ENCODE peak calls at places on chromosomes 2 and 18, in nine cellular contexts. I is upper lobe of right lung; Z is amygdala; V is ovary; D is activated naive CD8-positive, alpha-beta T cell treated with anti-CD3 and anti-CD28 coated beads, Interleukin-2, amount 50 U/mL, for 24 hours; W is neural progenitor cell; B is WTC11; U is neuronal stem cell; T is aorta. L is an unnamed sample.

GRCh38 chr2:199740111-199740428 is 110.9 kb downstream of the FTCDNL1 start:
- DNase-seq in B (no peak), U (no peak), I (no peak), V (no peak), Z (no peak), T (no peak), D (no peak), W (no peak), L (no peak)

GRCh38 chr2:207836526-207837133 is 66.9 kb upstream of the FZD5 start:
- DNase-seq in V (no peak), U (peak; percentile 40), B (no peak), W (peak; percentile 49), T (no peak), D (no peak), Z (no peak), I (no peak), L (no peak)

GRCh38 chr2:46202453-46202852 is 94.8 kb upstream of the EPAS1 start:
- DNase-seq in W (no peak), V (no peak), D (no peak), I (no peak), U (no peak), B (no peak), Z (no peak), T (no peak), L (no peak)

GRCh38 chr2:120940319-120940696 is 204.6 kb downstream of the GLI2 start:
- DNase-seq in I (no peak), D (no peak), W (no peak), U (no peak), B (no peak), V (no peak), Z (no peak), T (no peak), L (no peak)

GRCh38 chr18:55114856-55115255 is 155.6 kb upstream of the CCDC68 start:
- DNase-seq in B (no peak), U (no peak), T (no peak), D (no peak), Z (no peak), V (no peak), W (no peak), I (no peak), L (no peak)

GRCh38 chr18:49565656-49566055 is 3.8 kb downstream of the LIPG start:
- DNase-seq in D (no peak), I (no peak), U (no peak), Z (peak; percentile 75), B (no peak), V (no peak), T (no peak), W (peak; percentile 63), L (no peak)

GRCh38 chr2:101305044-101305443 is 3.5 kb downstream of the RNF149 start:
- DNase-seq in W (no peak), D (no peak), Z (no peak), U (no peak), I (no peak), B (no peak), T (no peak), V (no peak), L (no peak)

GRCh38 chr2:217672472-217672871 is 330.3 kb downstream of the TNS1 start:
- DNase-seq in I (no peak), V (peak; percentile 25), W (no peak), B (no peak), U (no peak), D (no peak), T (no peak), Z (no peak), L (no peak)

GRCh38 chr2:145593991-145594702 is 1074.2 kb upstream of the ZEB2 start:
- DNase-seq in B (no peak), I (no peak), T (no peak), Z (no peak), V (no peak), U (no peak), D (no peak), W (peak; percentile 29), L (no peak)

GRCh38 chr2:96470636-96471035 is 34.5 kb downstream of the NEURL3 start:
- DNase-seq in V (no peak), I (peak; percentile 77), B (peak; percentile 91), W (peak; percentile 78), Z (peak; percentile 33), T (peak; percentile 89), U (peak; percentile 17), D (peak; percentile 75), L (no peak)

GRCh38 chr2:223721746-223722145 is 115.6 kb downstream of the AP1S3 start:
- DNase-seq in I (no peak), T (no peak), U (no peak), V (no peak), D (no peak), B (no peak), W (no peak), Z (no peak), L (no peak)

GRCh38 chr2:90069290-90069894 is 1377.9 kb downstream of the RPIA start:
- DNase-seq in U (peak; percentile 43), V (no peak), T (peak; percentile 76), I (peak; percentile 72), W (no peak), B (peak; percentile 56), Z (no peak), D (peak; percentile 11), L (peak; percentile 54)

GRCh38 chr2:194087569-194087968 is 1569.5 kb upstream of the SLC39A10 start:
- DNase-seq in D (no peak), U (no peak), V (no peak), B (no peak), Z (no peak), W (no peak), T (no peak), I (no peak), L (no peak)

GRCh38 chr2:85255813-85256581 is 71.8 kb downstream of the TGOLN2 start:
- DNase-seq in Z (no peak), W (peak; percentile 98), I (no peak), U (peak; percentile 94), B (peak; percentile 85), D (no peak), V (peak; percentile 51), T (no peak), L (no peak)

GRCh38 chr2:118049140-118050128 is 35.6 kb upstream of the CCDC93 start:
- DNase-seq in D (no peak), Z (no peak), W (no peak), I (no peak), U (no peak), T (no peak), V (no peak), B (no peak), L (no peak)

GRCh38 chr2:237509151-237509550 is 22.1 kb downstream of the MLPH start:
- DNase-seq in D (no peak), V (no peak), B (no peak), I (no peak), T (no peak), U (no peak), W (no peak), Z (no peak), L (no peak)

GRCh38 chr18:52546686-52547346 is 206.8 kb downstream of the DCC start:
- DNase-seq in B (no peak), D (no peak), V (no peak), T (no peak), W (no peak), Z (no peak), U (no peak), I (no peak), L (no peak)

GRCh38 chr2:129702773-129703172 is 276.7 kb upstream of the RAB6C start:
- DNase-seq in V (no peak), I (no peak), Z (no peak), T (no peak), W (no peak), B (no peak), U (no peak), D (no peak), L (no peak)

GRCh38 chr2:219352448-219353023 is 20.0 kb upstream of the RESP18 start:
- DNase-seq in I (no peak), D (peak; percentile 81), Z (peak; percentile 53), B (peak; percentile 88), V (no peak), U (peak; percentile 63), W (peak; percentile 81), T (no peak), L (peak; percentile 78)

GRCh38 chr2:38377501-38378258 is 607 bp upstream of the ATL2 start:
- DNase-seq in I (no peak), U (no peak), Z (no peak), V (no peak), B (no peak), W (no peak), T (no peak), D (no peak), L (no peak)

GRCh38 chr18:72555101-72555500 is 11.0 kb upstream of the CBLN2 start:
- DNase-seq in D (no peak), U (no peak), I (no peak), B (no peak), T (no peak), W (no peak), Z (no peak), V (no peak), L (no peak)

GRCh38 chr18:32469190-32469611 is 1.5 kb downstream of the GAREM1 start:
- DNase-seq in I (no peak), V (peak; percentile 15), Z (peak; percentile 65), W (peak; percentile 48), U (peak; percentile 15), B (no peak), T (peak; percentile 78), D (peak; percentile 1), L (no peak)

GRCh38 chr18:53991202-53991601 is 233.3 kb downstream of the MBD2 start:
- DNase-seq in Z (no peak), U (no peak), T (no peak), D (no peak), B (no peak), W (no peak), I (no peak), V (no peak), L (no peak)

GRCh38 chr18:28075501-28075900 is 101.4 kb downstream of the CDH2 start:
- DNase-seq in Z (peak; percentile 10), B (no peak), V (no peak), D (no peak), I (no peak), U (no peak), T (no peak), W (no peak), L (no peak)

GRCh38 chr2:237474511-237474911 is 12.5 kb upstream of the MLPH start:
- DNase-seq in V (peak; percentile 60), U (no peak), T (peak; percentile 77), D (no peak), Z (no peak), I (no peak), W (no peak), B (no peak), L (no peak)

GRCh38 chr18:5543854-5544389 is at the start of gene EPB41L3:
- DNase-seq in D (no peak), B (peak; percentile 49), Z (no peak), U (no peak), T (peak; percentile 86), I (peak; percentile 78), W (peak; percentile 55), V (peak; percentile 31), L (no peak)

GRCh38 chr2:172086349-172087190 is 1.3 kb downstream of the DLX1 start:
- DNase-seq in V (no peak), Z (no peak), W (peak; percentile 94), U (peak; percentile 89), B (peak; percentile 73), T (peak; percentile 78), D (peak; percentile 47), I (no peak), L (peak; percentile 45)

GRCh38 chr2:206863196-206863595 is 76.1 kb upstream of the CPO start:
- DNase-seq in T (no peak), I (no peak), V (no peak), B (no peak), W (no peak), U (no peak), D (no peak), Z (no peak), L (no peak)

GRCh38 chr2:235550946-235551345 is 57.1 kb downstream of the AGAP1 start:
- DNase-seq in V (no peak), Z (no peak), B (no peak), U (no peak), D (no peak), I (peak; percentile 45), W (no peak), T (no peak), L (no peak)

GRCh38 chr18:39441648-39442047 is 1876.0 kb upstream of the CELF4 start:
- DNase-seq in I (no peak), V (no peak), B (no peak), W (no peak), U (no peak), D (no peak), T (no peak), Z (no peak), L (no peak)

GRCh38 chr2:241559489-241560180 is 1.1 kb downstream of the BOK start:
- DNase-seq in B (no peak), W (peak; percentile 66), Z (peak; percentile 88), V (peak; percentile 33), T (no peak), I (peak; percentile 80), D (no peak), U (no peak), L (no peak)

L was measured in NB4.